ENCODE peak calls at places on chromosome 11, in ten cellular contexts. Q, N, G, C, D, H, I, T, Z and F are unnamed samples.

GRCh38 chr11:86041975-86042378 is 26.9 kb downstream of the PICALM start:
- DNase-seq in Q (peak; percentile 96), N (peak; percentile 98), G (peak; percentile 28), C (peak; percentile 85), D (peak; percentile 90), H (peak; percentile 72), I (peak; percentile 96), T (peak; percentile 71), Z (peak; percentile 57), F (peak; percentile 97)

GRCh38 chr11:68150029-68150428 is 28.8 kb upstream of the CHKA start:
- DNase-seq in Q (no peak), N (no peak), G (no peak), C (no peak), D (no peak), H (no peak), I (peak; percentile 93), T (no peak), Z (no peak), F (peak; percentile 60)

GRCh38 chr11:79437981-79438630 is 2.7 kb downstream of the TENM4 start:
- DNase-seq in Q (no peak), N (peak; percentile 60), G (no peak), C (no peak), D (peak; percentile 44), H (no peak), I (no peak), T (no peak), Z (no peak), F (peak; percentile 68)

GRCh38 chr11:111019931-111020381 is 225.6 kb upstream of the POU2AF2 start:
- DNase-seq in Q (peak; percentile 1), N (no peak), G (no peak), C (no peak), D (no peak), H (no peak), I (peak; percentile 57), T (no peak), Z (no peak), F (peak; percentile 57)

GRCh38 chr11:36564376-36565032 is 3.3 kb upstream of the RAG1 start:
- DNase-seq in Q (peak; percentile 87), N (peak; percentile 80), G (no peak), C (peak; percentile 24), D (peak; percentile 68), H (peak; percentile 45), I (peak; percentile 74), T (peak; percentile 18), Z (no peak), F (peak; percentile 77)

GRCh38 chr11:68763181-68763721 is 11.9 kb upstream of the TESMIN start:
- DNase-seq in Q (no peak), N (no peak), G (no peak), C (no peak), D (peak; percentile 66), H (no peak), I (no peak), T (no peak), Z (no peak), F (no peak)

GRCh38 chr11:45156201-45156600 is 9.8 kb downstream of the PRDM11 start:
- DNase-seq in Q (no peak), N (no peak), G (no peak), C (no peak), D (no peak), H (no peak), I (no peak), T (no peak), Z (no peak), F (no peak)

GRCh38 chr11:132300283-132300682 is 929.9 kb downstream of the NTM start:
- DNase-seq in Q (no peak), N (no peak), G (no peak), C (no peak), D (peak; percentile 21), H (no peak), I (no peak), T (no peak), Z (no peak), F (no peak)

GRCh38 chr11:13316528-13316961 is 39.0 kb downstream of the BMAL1 start:
- DNase-seq in Q (no peak), N (no peak), G (no peak), C (no peak), D (peak; percentile 75), H (no peak), I (peak; percentile 72), T (no peak), Z (peak; percentile 50), F (peak; percentile 91)

GRCh38 chr11:22786475-22786874 is 43.1 kb downstream of the SVIP start:
- DNase-seq in Q (peak; percentile 25), N (no peak), G (no peak), C (no peak), D (no peak), H (no peak), I (no peak), T (no peak), Z (no peak), F (no peak)

GRCh38 chr11:110463153-110463552 is 33.4 kb downstream of the FDX1 start:
- DNase-seq in Q (peak; percentile 62), N (no peak), G (no peak), C (no peak), D (peak; percentile 56), H (no peak), I (peak; percentile 79), T (no peak), Z (no peak), F (peak; percentile 72)

GRCh38 chr11:134468796-134469195 is 56.8 kb upstream of the B3GAT1 start:
- DNase-seq in Q (no peak), N (no peak), G (no peak), C (no peak), D (no peak), H (no peak), I (no peak), T (no peak), Z (no peak), F (no peak)

GRCh38 chr11:127023991-127024390 is 23.4 kb upstream of the KIRREL3 start:
- DNase-seq in Q (no peak), N (no peak), G (no peak), C (no peak), D (no peak), H (no peak), I (no peak), T (no peak), Z (no peak), F (no peak)

GRCh38 chr11:102914238-102915043 is 39.7 kb upstream of the MMP12 start:
- DNase-seq in Q (peak; percentile 34), N (no peak), G (no peak), C (no peak), D (peak; percentile 62), H (no peak), I (peak; percentile 67), T (no peak), Z (no peak), F (peak; percentile 80)

GRCh38 chr11:14300661-14301304 is 58.2 kb downstream of the RRAS2 start:
- DNase-seq in Q (peak; percentile 87), N (no peak), G (peak; percentile 10), C (peak; percentile 50), D (peak; percentile 78), H (peak; percentile 36), I (peak; percentile 89), T (peak; percentile 24), Z (peak; percentile 6), F (peak; percentile 86)